ENCODE peak calls at places on chromosomes 5 and 9, in five cellular contexts. A is esophagus squamous epithelium; Z is WTC11; F is activated T-cell treated with anti-CD3 and anti-CD28 coated beads, Interleukin-2, amount 50 U/mL, for 72 hours; E is non-pigmented ciliary epithelial cell. H is an unnamed sample.

GRCh38 chr9:122138560-122139268 is 20.9 kb downstream of the NDUFA8 start:
- DNase-seq in A (no peak), Z (no peak), F (no peak), E (no peak), H (no peak)

GRCh38 chr5:158537343-158537742 is 562.4 kb downstream of the EBF1 start:
- DNase-seq in A (no peak), Z (peak), F (no peak), E (no peak), H (no peak)

GRCh38 chr5:170450041-170450660 is 53.7 kb upstream of the KCNIP1 start:
- DNase-seq in A (no peak), Z (no peak), F (no peak), E (no peak), H (no peak)

GRCh38 chr5:37495668-37496067 is 116.5 kb downstream of the WDR70 start:
- DNase-seq in A (no peak), Z (no peak), F (no peak), E (peak), H (no peak)

GRCh38 chr5:10532421-10532820 is 31.4 kb upstream of the ANKRD33B start:
- DNase-seq in A (no peak), Z (no peak), F (no peak), E (no peak), H (no peak)

GRCh38 chr9:2605246-2605645 is 16.3 kb upstream of the VLDLR start:
- DNase-seq in A (no peak), Z (no peak), F (no peak), E (no peak), H (no peak)

GRCh38 chr5:168324864-168325615 is 33.6 kb downstream of the WWC1 start:
- DNase-seq in A (no peak), Z (no peak), F (no peak), E (no peak), H (no peak)

GRCh38 chr9:131554088-131554864 is 9.0 kb downstream of the PRRT1B start:
- DNase-seq in A (no peak), Z (no peak), F (no peak), E (no peak), H (no peak)

GRCh38 chr5:159412284-159413046 is 82.2 kb upstream of the IL12B start:
- DNase-seq in A (no peak), Z (no peak), F (peak), E (no peak), H (peak)

GRCh38 chr9:5532790-5533189 is 22.5 kb downstream of the PDCD1LG2 start:
- DNase-seq in A (no peak), Z (no peak), F (no peak), E (no peak), H (no peak)

GRCh38 chr9:14843163-14843562 is 67.1 kb downstream of the FREM1 start:
- DNase-seq in A (no peak), Z (no peak), F (no peak), E (no peak), H (no peak)

GRCh38 chr9:105251733-105252404 is 7.4 kb downstream of the SLC44A1 start:
- DNase-seq in A (no peak), Z (no peak), F (no peak), E (no peak), H (no peak)

GRCh38 chr5:142461028-142461427 is 136.2 kb upstream of the SPRY4 start:
- DNase-seq in A (no peak), Z (no peak), F (no peak), E (no peak), H (no peak)

GRCh38 chr5:123371575-123372179 is 51.5 kb downstream of the CEP120 start:
- DNase-seq in A (no peak), Z (peak), F (peak), E (no peak), H (no peak)

GRCh38 chr9:121781143-121781542 is 129.7 kb downstream of the DAB2IP start:
- DNase-seq in A (no peak), Z (no peak), F (no peak), E (no peak), H (no peak)

GRCh38 chr5:124411089-124411488 is 335.4 kb downstream of the ZNF608 start:
- DNase-seq in A (no peak), Z (no peak), F (no peak), E (no peak), H (no peak)

GRCh38 chr9:69130456-69131441 is 43.3 kb upstream of the TJP2 start:
- DNase-seq in A (no peak), Z (no peak), F (no peak), E (peak), H (no peak)

GRCh38 chr5:98804066-98804465 is 30.6 kb downstream of the RGMB start:
- DNase-seq in A (no peak), Z (no peak), F (no peak), E (no peak), H (no peak)

GRCh38 chr9:129511320-129511900 is 109.5 kb downstream of the C9orf50 start:
- DNase-seq in A (no peak), Z (no peak), F (no peak), E (no peak), H (no peak)

GRCh38 chr5:153276151-153276550 is 214.3 kb upstream of the GRIA1 start:
- DNase-seq in A (no peak), Z (peak), F (peak), E (no peak), H (no peak)

GRCh38 chr5:61167382-61167781 is 5.1 kb upstream of the SMIM15 start:
- DNase-seq in A (no peak), Z (no peak), F (no peak), E (no peak), H (no peak)

GRCh38 chr9:128414461-128414860 is 6.2 kb upstream of the CERCAM start:
- DNase-seq in A (no peak), Z (no peak), F (no peak), E (no peak), H (no peak)

GRCh38 chr5:176402684-176403083 is 13.7 kb downstream of the CLTB start:
- DNase-seq in A (no peak), Z (no peak), F (no peak), E (no peak), H (no peak)

GRCh38 chr5:139949710-139950109 is 93.4 kb downstream of the NRG2 start:
- DNase-seq in A (no peak), Z (no peak), F (no peak), E (no peak), H (no peak)

GRCh38 chr5:154356256-154356655 is 89.5 kb upstream of the SAP30L start:
- DNase-seq in A (no peak), Z (no peak), F (no peak), E (no peak), H (no peak)

GRCh38 chr5:140351609-140352334 is 5.4 kb upstream of the HBEGF start:
- DNase-seq in A (no peak), Z (peak), F (peak), E (no peak), H (peak)

GRCh38 chr9:83166369-83166768 is 103.4 kb upstream of the RASEF start:
- DNase-seq in A (no peak), Z (no peak), F (no peak), E (no peak), H (no peak)

GRCh38 chr9:79858509-79858908 is 286.7 kb downstream of the TLE4 start:
- DNase-seq in A (no peak), Z (no peak), F (peak), E (no peak), H (peak)

GRCh38 chr5:143562935-143563334 is 159.4 kb upstream of the NR3C1 start:
- DNase-seq in A (no peak), Z (no peak), F (no peak), E (peak), H (no peak)

GRCh38 chr5:132961887-132962286 is 1.5 kb downstream of the AFF4 start:
- DNase-seq in A (no peak), Z (no peak), F (no peak), E (no peak), H (no peak)

GRCh38 chr9:70422371-70423043 is 8.1 kb upstream of the KLF9 start:
- DNase-seq in A (no peak), Z (no peak), F (no peak), E (no peak), H (no peak)

GRCh38 chr5:149320791-149321330 is 24.4 kb upstream of the GRPEL2 start:
- DNase-seq in A (no peak), Z (no peak), F (no peak), E (peak), H (no peak)

GRCh38 chr9:37732952-37733351 is 20.7 kb upstream of the TRMT10B start:
- DNase-seq in A (no peak), Z (no peak), F (no peak), E (no peak), H (no peak)

GRCh38 chr5:2093859-2094615 is 211.3 kb upstream of the IRX4 start:
- DNase-seq in A (no peak), Z (no peak), F (no peak), E (no peak), H (no peak)

H was measured in immature natural killer cell.